ENCODE peak calls at places on chromosomes 5 and 9, in eight cellular contexts. D is epithelial cell of esophagus, W is right atrium auricular region, P is tibial nerve, B is AG10803, C is cardiac muscle cell, Q is pancreas, U is psoas muscle. R is an unnamed sample.

GRCh38 chr5:5881294-5881693 is 458.8 kb downstream of the ICE1 start:
- DNase-seq in D (no peak), W (no peak), P (no peak), B (no peak), C (peak), Q (no peak), U (no peak), R (no peak)

GRCh38 chr5:169301386-169301930 is 519 bp upstream of the SLIT3 start:
- DNase-seq in D (no peak), W (no peak), P (no peak), B (peak), C (no peak), Q (peak), U (no peak), R (peak)

GRCh38 chr5:116655431-116655830 is 80.8 kb upstream of the SEMA6A start:
- DNase-seq in D (peak), W (no peak), P (no peak), B (no peak), C (no peak), Q (no peak), U (no peak), R (no peak)

GRCh38 chr5:43065384-43066230 is 25.5 kb upstream of the ANXA2R start:
- DNase-seq in D (peak), W (peak), P (peak), B (peak), C (peak), Q (peak), U (peak), R (peak)

GRCh38 chr9:115653231-115653630 is 500.4 kb upstream of the PAPPA start:
- DNase-seq in D (no peak), W (no peak), P (no peak), B (peak), C (no peak), Q (no peak), U (no peak), R (peak)

GRCh38 chr9:21812415-21812814 is 10.0 kb downstream of the MTAP start:
- DNase-seq in D (peak), W (no peak), P (no peak), B (peak), C (no peak), Q (no peak), U (no peak), R (no peak)

GRCh38 chr5:157241483-157241882 is 24.4 kb upstream of the CYFIP2 start:
- DNase-seq in D (no peak), W (no peak), P (no peak), B (peak), C (no peak), Q (no peak), U (no peak), R (no peak)

GRCh38 chr5:142727736-142728047 is 41.8 kb upstream of the FGF1 start:
- DNase-seq in D (no peak), W (no peak), P (no peak), B (no peak), C (no peak), Q (no peak), U (no peak), R (no peak)

GRCh38 chr5:124746252-124746915 is at the start of gene ZNF608:
- DNase-seq in D (peak), W (no peak), P (peak), B (no peak), C (peak), Q (peak), U (no peak), R (peak)

GRCh38 chr5:62514510-62515119 is 64.0 kb upstream of the LRRC70 start:
- DNase-seq in D (no peak), W (no peak), P (no peak), B (no peak), C (no peak), Q (no peak), U (no peak), R (no peak)

GRCh38 chr9:134413890-134414731 is 87.9 kb downstream of the RXRA start:
- DNase-seq in D (peak), W (peak), P (no peak), B (peak), C (no peak), Q (no peak), U (peak), R (peak)

DNA sequence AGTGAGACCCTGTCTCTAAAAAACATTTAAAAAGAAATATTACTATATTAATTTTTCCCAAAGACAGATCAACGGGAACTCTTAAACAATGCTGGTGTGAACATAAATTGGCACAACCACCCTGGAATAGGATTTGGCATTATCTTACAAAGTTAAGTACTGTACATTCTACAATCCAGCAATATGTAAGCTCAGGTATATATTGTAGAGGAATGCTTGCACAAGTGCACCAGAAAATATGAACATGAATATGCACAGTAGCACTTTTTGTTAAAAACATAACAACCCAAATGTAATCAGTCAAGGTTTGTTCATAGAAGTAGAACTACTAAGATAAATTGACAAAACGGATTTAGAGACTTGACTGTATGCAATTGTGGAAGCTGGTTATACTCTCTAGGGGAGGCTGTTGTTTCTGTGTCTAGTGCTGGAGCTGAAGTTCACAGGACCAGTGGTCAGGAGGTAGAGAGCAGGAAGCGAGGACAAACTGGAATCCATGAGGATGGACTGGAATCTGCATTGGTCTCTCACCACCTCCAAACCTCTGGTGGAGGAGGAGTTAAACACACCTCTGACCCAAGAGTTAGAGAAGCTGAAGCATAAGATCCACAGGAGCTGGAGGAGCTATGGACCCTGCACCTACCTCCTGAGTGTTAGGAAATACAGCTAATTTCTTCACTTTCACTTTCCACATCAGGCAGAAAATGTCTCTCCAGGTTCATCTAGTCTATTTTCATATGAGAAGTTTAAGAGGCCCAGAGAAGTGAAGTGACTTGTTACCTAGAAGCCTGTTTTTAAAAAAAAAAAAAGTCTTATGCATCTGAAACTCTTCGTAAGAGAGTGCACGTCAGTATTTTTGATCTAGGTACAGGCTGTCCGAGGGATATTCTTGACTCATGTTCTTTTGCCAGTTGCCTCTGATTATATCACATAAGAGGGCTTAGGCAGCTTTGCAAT is 20.3 kb upstream of the RIC1 start:
- DNase-seq in D (no peak), W (no peak), P (no peak), B (no peak), C (no peak), Q (no peak), U (no peak), R (no peak)
- H3K4me3 ChIP-seq in D (no peak), W (peak), P (peak), B (peak), C (no peak), Q (peak), U (peak), R (peak)

DNA sequence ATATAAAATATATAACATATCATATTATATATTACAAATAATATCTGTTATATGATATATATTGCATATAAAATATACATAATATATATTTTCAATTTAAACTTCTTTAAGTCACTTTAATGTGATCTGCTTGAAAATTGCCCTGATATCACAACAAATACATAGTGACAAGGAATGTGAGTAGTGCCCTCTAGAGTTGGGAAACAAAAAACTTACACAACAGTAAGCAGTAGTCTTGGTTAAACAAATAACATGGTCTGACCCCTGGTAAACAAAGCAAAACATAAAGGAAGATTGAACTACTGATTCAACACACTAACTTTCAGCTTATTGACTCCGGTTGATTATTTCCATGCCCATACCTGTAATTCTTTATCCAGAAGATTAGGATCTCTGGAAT is 188.3 kb upstream of the NMUR2 start:
- DNase-seq in D (peak), W (no peak), P (no peak), B (no peak), C (no peak), Q (no peak), U (no peak), R (no peak)
- TF ChIP-seq CTCF in D (peak), W (no peak), P (no peak), B (no peak), C (no peak), Q (no peak), U (no peak), R (no peak)

GRCh38 chr5:122844136-122844915 is 1.1 kb upstream of the SNX24 start:
- DNase-seq in D (no peak), W (no peak), P (no peak), B (no peak), C (peak), Q (peak), U (no peak), R (no peak)
- H3K4me3 ChIP-seq in D (peak), W (peak), P (peak), B (peak), C (peak), Q (peak), U (peak), R (peak)

DNA sequence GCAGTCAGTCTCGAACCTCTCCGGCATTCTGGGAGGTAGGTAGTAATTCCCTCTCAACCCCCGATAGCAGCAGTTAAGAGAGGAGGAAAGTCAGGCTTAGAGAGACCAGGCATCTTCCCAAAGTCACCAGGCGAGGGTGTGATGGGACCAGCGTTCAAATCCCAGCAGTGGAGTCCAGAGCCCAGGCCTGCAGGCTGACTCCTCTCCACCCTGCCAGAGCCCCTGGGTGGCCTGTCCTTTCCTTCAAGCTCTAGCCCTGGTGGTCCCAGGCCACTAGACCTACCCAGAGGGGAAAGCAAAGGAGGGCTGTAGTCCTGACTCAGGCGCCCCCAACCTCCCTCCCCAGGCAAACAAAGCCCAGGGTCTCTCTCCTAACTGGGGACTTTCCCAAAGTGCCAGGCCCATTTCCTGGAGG is 4.2 kb upstream of the NR5A1 start:
- DNase-seq in D (no peak), W (no peak), P (no peak), B (no peak), C (no peak), Q (no peak), U (no peak), R (no peak)
- TF ChIP-seq CTCF in D (no peak), W (no peak), P (no peak), B (no peak), C (no peak), Q (no peak), U (no peak), R (no peak)

DNA sequence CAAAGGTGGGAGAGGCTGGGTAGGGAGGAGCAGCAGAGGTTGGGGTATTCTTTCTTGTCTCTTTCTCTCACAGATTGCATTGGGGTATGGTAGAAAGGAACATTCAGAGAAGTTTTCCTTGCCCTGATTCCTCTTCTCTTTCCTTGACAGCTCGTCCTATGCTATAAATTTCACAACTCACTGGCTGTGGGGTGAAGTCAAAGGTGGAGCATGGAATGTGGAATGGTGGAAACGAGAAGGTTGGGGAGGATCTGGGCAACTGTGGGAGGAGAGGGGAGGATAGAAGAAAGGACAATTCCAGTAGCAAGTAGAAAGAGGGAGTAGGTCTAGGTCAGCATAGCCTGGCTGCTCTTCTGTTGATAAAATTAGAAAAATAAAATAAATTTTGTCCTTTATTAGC is 39.0 kb upstream of the POC5 start:
- DNase-seq in D (no peak), W (no peak), P (no peak), B (no peak), C (no peak), Q (no peak), U (no peak), R (peak)
- H3K4me3 ChIP-seq in D (no peak), W (no peak), P (no peak), B (no peak), C (no peak), Q (no peak), U (no peak), R (no peak)

DNA sequence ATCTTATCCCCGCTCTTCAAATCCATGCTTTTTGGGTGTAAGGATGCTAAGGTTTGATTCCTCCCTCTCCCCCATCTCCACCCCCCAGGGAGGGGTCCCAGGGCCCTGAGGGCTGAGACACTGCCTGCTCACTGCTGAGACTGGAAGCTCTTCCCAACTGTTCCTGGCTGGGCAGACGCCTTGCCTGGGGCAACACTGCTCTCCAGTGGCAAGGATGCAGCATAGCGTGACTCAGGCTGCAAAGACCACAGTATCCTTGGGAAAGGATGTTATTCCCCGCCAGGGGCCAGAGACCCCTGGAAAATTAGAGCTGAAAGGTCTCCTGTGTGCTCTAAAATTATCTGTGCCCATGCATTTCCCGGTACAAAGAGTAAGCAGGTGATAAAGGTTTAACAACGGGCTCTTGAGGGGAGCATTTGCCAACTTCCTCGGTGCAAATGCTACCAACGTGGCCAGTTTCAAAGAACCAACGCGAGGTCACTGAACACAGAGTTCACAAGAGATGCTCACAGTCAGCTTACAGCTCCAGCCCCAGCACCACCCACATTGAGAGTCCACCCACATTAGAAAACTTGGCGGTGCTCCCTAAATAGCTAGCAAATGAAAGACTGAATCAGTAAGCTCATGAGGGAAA is 271.9 kb downstream of the NSG2 start:
- DNase-seq in D (peak), W (no peak), P (no peak), B (peak), C (peak), Q (peak), U (peak), R (peak)
- TF ChIP-seq CTCF in D (peak), W (peak), P (peak), B (peak), C (peak), Q (peak), U (peak), R (peak)

GRCh38 chr9:137391411-137391754 is 31.6 kb downstream of the EXD3 start:
- DNase-seq in D (no peak), W (no peak), P (no peak), B (no peak), C (no peak), Q (no peak), U (no peak), R (no peak)

GRCh38 chr9:137389428-137389746 is 33.6 kb downstream of the EXD3 start:
- DNase-seq in D (no peak), W (no peak), P (no peak), B (no peak), C (no peak), Q (no peak), U (no peak), R (no peak)

GRCh38 chr9:137392232-137393007 is 30.5 kb downstream of the EXD3 start:
- DNase-seq in D (no peak), W (no peak), P (no peak), B (no peak), C (no peak), Q (no peak), U (no peak), R (no peak)

GRCh38 chr9:137388589-137389427 is 34.2 kb downstream of the EXD3 start:
- DNase-seq in D (no peak), W (no peak), P (no peak), B (no peak), C (no peak), Q (no peak), U (peak), R (no peak)

GRCh38 chr9:137390553-137391410 is 32.2 kb downstream of the EXD3 start:
- DNase-seq in D (no peak), W (no peak), P (no peak), B (no peak), C (no peak), Q (peak), U (peak), R (peak)
- H3K4me3 ChIP-seq in D (no peak), W (no peak), P (no peak), B (no peak), C (no peak), Q (no peak), U (no peak), R (no peak)

DNA sequence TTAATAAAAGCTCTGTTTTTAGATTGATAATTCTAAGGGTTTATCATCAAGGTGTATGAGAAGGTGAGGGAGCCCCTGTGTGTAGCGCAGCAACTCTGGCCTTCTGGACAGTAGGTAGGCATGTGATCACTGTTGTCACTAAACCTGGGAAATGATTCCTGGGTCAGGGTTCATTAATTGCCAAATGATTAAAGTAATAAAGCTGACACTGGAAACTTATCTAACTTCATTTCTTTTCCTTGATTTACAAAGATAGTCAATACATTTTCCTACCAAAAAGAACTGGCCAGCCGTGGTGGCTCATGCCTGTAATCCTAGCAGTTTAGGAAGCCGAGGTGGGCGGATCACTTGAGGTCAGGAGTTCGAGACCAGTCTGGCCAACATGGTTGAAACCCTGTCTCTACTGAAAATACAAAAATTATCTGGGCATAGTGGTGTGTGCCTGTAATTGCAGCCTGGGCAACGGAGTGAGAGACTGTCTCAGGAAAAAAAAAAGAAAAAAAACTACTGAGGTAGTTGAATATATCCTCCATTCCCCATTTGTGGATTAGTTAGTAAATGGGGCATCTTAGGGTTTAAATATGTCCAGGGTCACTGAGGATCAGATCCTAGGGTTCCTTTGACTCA is 2.4 kb downstream of the EHMT1 start:
- DNase-seq in D (peak), W (no peak), P (no peak), B (no peak), C (no peak), Q (no peak), U (no peak), R (peak)
- TF ChIP-seq CTCF in D (peak), W (no peak), P (no peak), B (peak), C (peak), Q (no peak), U (peak), R (peak)

GRCh38 chr5:14405267-14405666 is 176.3 kb upstream of the OTULINL start:
- DNase-seq in D (peak), W (no peak), P (no peak), B (no peak), C (no peak), Q (no peak), U (no peak), R (no peak)

GRCh38 chr5:14407746-14408175 is 173.8 kb upstream of the OTULINL start:
- DNase-seq in D (no peak), W (no peak), P (peak), B (no peak), C (no peak), Q (no peak), U (no peak), R (no peak)

GRCh38 chr5:14407051-14407450 is 174.5 kb upstream of the OTULINL start:
- DNase-seq in D (no peak), W (no peak), P (no peak), B (no peak), C (no peak), Q (no peak), U (no peak), R (no peak)

GRCh38 chr5:14405706-14406553 is 175.7 kb upstream of the OTULINL start:
- DNase-seq in D (peak), W (no peak), P (no peak), B (no peak), C (no peak), Q (no peak), U (no peak), R (no peak)

GRCh38 chr5:14406554-14406849 is 175.1 kb upstream of the OTULINL start:
- DNase-seq in D (peak), W (no peak), P (no peak), B (peak), C (no peak), Q (no peak), U (no peak), R (peak)
- H3K4me3 ChIP-seq in D (no peak), W (no peak), P (no peak), B (no peak), C (no peak), Q (no peak), U (no peak), R (no peak)